ENCODE peak calls at places on chromosome 4, in six cellular contexts. L is neuronal stem cell, C is mesenchymal stem cell, U is mesendoderm, B is H9, E is H1. A is an unnamed sample.

GRCh38 chr4:1879491-1879890 is 8.3 kb downstream of the NSD2 start:
- DNase-seq in L (no peak), C (peak), U (no peak), B (no peak), E (no peak), A (peak)

GRCh38 chr4:139786494-139787354 is 121.1 kb downstream of the MGST2 start:
- DNase-seq in L (no peak), C (no peak), U (no peak), B (no peak), E (no peak), A (no peak)

GRCh38 chr4:73872331-73873108 is 3.3 kb downstream of the CXCL1 start:
- DNase-seq in L (no peak), C (peak), U (peak), B (no peak), E (no peak), A (no peak)

GRCh38 chr4:179797718-179798117 is 2355.5 kb upstream of the AGA start:
- DNase-seq in L (no peak), C (no peak), U (no peak), B (no peak), E (no peak), A (no peak)

GRCh38 chr4:186942745-186943606 is 219.3 kb upstream of the FAT1 start:
- DNase-seq in L (no peak), C (peak), U (no peak), B (no peak), E (no peak), A (peak)

GRCh38 chr4:116401293-116401692 is 684.1 kb downstream of the TRAM1L1 start:
- DNase-seq in L (no peak), C (no peak), U (no peak), B (no peak), E (no peak), A (no peak)

GRCh38 chr4:48255959-48256342 is 13.7 kb downstream of the TEC start:
- DNase-seq in L (no peak), C (no peak), U (no peak), B (no peak), E (no peak), A (no peak)

GRCh38 chr4:5824227-5824626 is 68.7 kb downstream of the CRMP1 start:
- DNase-seq in L (no peak), C (no peak), U (no peak), B (no peak), E (no peak), A (no peak)

GRCh38 chr4:7263166-7263565 is 70.8 kb downstream of the SORCS2 start:
- DNase-seq in L (no peak), C (no peak), U (no peak), B (no peak), E (no peak), A (no peak)

GRCh38 chr4:114538012-114538617 is 60.5 kb upstream of the UGT8 start:
- DNase-seq in L (no peak), C (no peak), U (no peak), B (no peak), E (no peak), A (no peak)

GRCh38 chr4:11286533-11286932 is 142.2 kb downstream of the HS3ST1 start:
- DNase-seq in L (no peak), C (no peak), U (no peak), B (no peak), E (no peak), A (no peak)

GRCh38 chr4:74874785-74875367 is 58.0 kb upstream of the PARM1 start:
- DNase-seq in L (peak), C (peak), U (peak), B (peak), E (no peak), A (peak)

GRCh38 chr4:188434686-188435085 is 295.4 kb downstream of the TRIML1 start:
- DNase-seq in L (no peak), C (no peak), U (no peak), B (no peak), E (no peak), A (no peak)

GRCh38 chr4:101264993-101265815 is 82.1 kb downstream of the PPP3CA start:
- DNase-seq in L (no peak), C (no peak), U (no peak), B (no peak), E (no peak), A (no peak)

GRCh38 chr4:86935833-86936721 is 1.3 kb downstream of the AFF1 start:
- DNase-seq in L (peak), C (peak), U (peak), B (peak), E (peak), A (peak)

GRCh38 chr4:73922766-73923630 is 53.8 kb downstream of the CXCL1 start:
- DNase-seq in L (no peak), C (peak), U (no peak), B (no peak), E (no peak), A (peak)

GRCh38 chr4:157804986-157805385 is 367.8 kb downstream of the GASK1B start:
- DNase-seq in L (no peak), C (no peak), U (peak), B (no peak), E (no peak), A (no peak)

GRCh38 chr4:37317104-37317643 is 72.6 kb downstream of the NWD2 start:
- DNase-seq in L (no peak), C (peak), U (peak), B (no peak), E (no peak), A (no peak)

GRCh38 chr4:142211444-142211843 is 575.1 kb downstream of the IL15 start:
- DNase-seq in L (no peak), C (no peak), U (peak), B (no peak), E (no peak), A (no peak)

GRCh38 chr4:88659061-88659889 is 38.4 kb downstream of the NAP1L5 start:
- DNase-seq in L (peak), C (peak), U (peak), B (peak), E (no peak), A (peak)

GRCh38 chr4:26596843-26597242 is 13.0 kb downstream of the TBC1D19 start:
- DNase-seq in L (no peak), C (no peak), U (no peak), B (no peak), E (no peak), A (peak)

GRCh38 chr4:108155373-108155772 is 13.4 kb downstream of the LEF1 start:
- DNase-seq in L (peak), C (peak), U (peak), B (peak), E (no peak), A (peak)

GRCh38 chr4:74308215-74308614 is at the start of gene EPGN:
- DNase-seq in L (no peak), C (no peak), U (no peak), B (no peak), E (no peak), A (no peak)

GRCh38 chr4:188387134-188387791 is 248.0 kb downstream of the TRIML1 start:
- DNase-seq in L (peak), C (peak), U (peak), B (no peak), E (no peak), A (peak)

GRCh38 chr4:74100531-74100930 is 1.5 kb upstream of the CXCL2 start:
- DNase-seq in L (no peak), C (no peak), U (no peak), B (no peak), E (no peak), A (no peak)

GRCh38 chr4:98995183-98996055 is at the start of gene METAP1:
- DNase-seq in L (peak), C (peak), U (peak), B (peak), E (peak), A (peak)

GRCh38 chr4:130563185-130563890 is 1467.4 kb downstream of the C4orf33 start:
- DNase-seq in L (peak), C (peak), U (peak), B (peak), E (peak), A (peak)

GRCh38 chr4:169115897-169116254 is 105.8 kb upstream of the CBR4 start:
- DNase-seq in L (no peak), C (peak), U (peak), B (no peak), E (no peak), A (peak)

GRCh38 chr4:172169871-172170270 is 356.7 kb downstream of the GALNTL6 start:
- DNase-seq in L (no peak), C (no peak), U (peak), B (no peak), E (no peak), A (peak)

GRCh38 chr4:153371835-153372234 is 27.3 kb downstream of the MND1 start:
- DNase-seq in L (no peak), C (no peak), U (no peak), B (no peak), E (no peak), A (no peak)

GRCh38 chr4:146246381-146246780 is 32.0 kb downstream of the REELD1 start:
- DNase-seq in L (no peak), C (no peak), U (no peak), B (no peak), E (no peak), A (no peak)

GRCh38 chr4:146244496-146244895 is 30.2 kb downstream of the REELD1 start:
- DNase-seq in L (no peak), C (no peak), U (no peak), B (no peak), E (no peak), A (no peak)

GRCh38 chr4:146245899-146246298 is 31.6 kb downstream of the REELD1 start:
- DNase-seq in L (no peak), C (no peak), U (no peak), B (no peak), E (no peak), A (no peak)

GRCh38 chr4:146245246-146245645 is 30.9 kb downstream of the REELD1 start:
- DNase-seq in L (no peak), C (no peak), U (no peak), B (no peak), E (no peak), A (peak)

GRCh38 chr4:146247356-146247755 is 33.0 kb downstream of the REELD1 start:
- DNase-seq in L (no peak), C (no peak), U (no peak), B (no peak), E (no peak), A (no peak)
- H2BK15ac ChIP-seq in L (no peak), C (no peak), U (no peak), B (no peak), E (no peak), A (no peak)

GRCh38 chr4:185570727-185571126 is 35.4 kb upstream of the PDLIM3 start:
- DNase-seq in L (no peak), C (no peak), U (no peak), B (no peak), E (no peak), A (no peak)
- H3K4me2 ChIP-seq in L (no peak), C (no peak), U (no peak), B (no peak), E (no peak), A (no peak)

DNA sequence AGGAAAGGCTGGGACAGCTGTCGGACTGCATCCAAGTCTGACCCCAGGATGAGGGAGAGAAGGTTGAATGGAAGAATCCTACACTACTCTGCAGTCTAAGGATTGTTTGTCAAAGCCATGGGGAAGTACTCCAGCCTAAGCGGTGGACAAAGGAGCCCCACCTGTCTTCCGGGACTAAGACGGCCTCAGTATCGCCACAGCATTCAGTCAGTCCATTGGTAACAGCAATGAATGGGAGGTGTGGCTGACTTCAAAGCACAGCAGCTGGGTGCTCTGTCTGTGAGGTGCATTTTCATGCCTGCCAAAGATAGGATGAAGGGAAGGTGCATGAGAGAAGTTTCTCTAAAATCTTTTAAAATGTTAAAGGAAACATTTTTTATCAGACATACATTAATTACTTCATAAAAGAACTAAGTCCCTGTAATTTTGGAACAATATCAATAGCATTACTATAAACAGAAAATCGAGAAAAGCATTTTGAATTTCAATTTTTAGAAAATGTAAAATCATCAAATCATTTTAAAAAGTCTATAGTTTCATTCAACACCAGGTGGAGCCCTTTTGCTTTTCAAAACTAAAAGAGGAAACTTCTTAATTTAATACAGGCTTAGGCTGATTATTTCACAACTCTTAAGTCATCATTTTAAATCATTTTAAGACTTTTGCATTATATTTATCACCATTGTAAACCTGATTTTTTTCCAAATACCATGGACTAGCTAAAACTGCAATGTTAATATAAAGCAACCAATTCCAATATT is 27.6 kb upstream of the INTU start:
- DNase-seq in L (peak), C (peak), U (peak), B (peak), E (peak), A (peak)
- H2AK5ac ChIP-seq in L (no peak), C (no peak), U (no peak), B (no peak), E (no peak), A (no peak)

GRCh38 chr4:781493-782216 is 44.3 kb downstream of the CPLX1 start:
- DNase-seq in L (peak), C (peak), U (peak), B (peak), E (peak), A (peak)
- H2BK15ac ChIP-seq in L (no peak), C (peak), U (no peak), B (no peak), E (no peak), A (no peak)

GRCh38 chr4:77433102-77433733 is 172.4 kb upstream of the CXCL13 start:
- DNase-seq in L (peak), C (peak), U (peak), B (peak), E (no peak), A (peak)
- H3K4me2 ChIP-seq in L (no peak), C (no peak), U (no peak), B (no peak), E (no peak), A (no peak)

GRCh38 chr4:54149323-54149722 is 49.4 kb downstream of the GSX2 start:
- DNase-seq in L (no peak), C (no peak), U (no peak), B (no peak), E (no peak), A (no peak)
- H2AK5ac ChIP-seq in L (no peak), C (no peak), U (no peak), B (no peak), E (no peak), A (no peak)

A was measured in IMR-90.